ENCODE peak calls at places on chromosome 22, in nine cellular contexts. One of them, this sample, is unnamed. For H3K9me3, the result is how much of the 10 kb centered on the place peaks cover.

GRCh38 chr22:25930083-25930482 is 188.1 kb downstream of the MYO18B start:
- DNase-seq in GM23248: no peak
- DNase-seq in SJSA1: no peak
- DNase-seq in cardiac muscle cell: no peak
- DNase-seq in upper lobe of left lung: no peak
- DNase-seq in right cardiac atrium: no peak
- DNase-seq in heart left ventricle: no peak
- DNase-seq in prostate gland: no peak
- DNase-seq in right atrium auricular region: no peak
- DNase-seq in this sample: no peak

GRCh38 chr22:45565171-45565570 is 62.5 kb downstream of the FBLN1 start:
- DNase-seq in heart left ventricle: no peak
- DNase-seq in upper lobe of left lung: no peak
- DNase-seq in GM23248: no peak
- DNase-seq in prostate gland: no peak
- DNase-seq in cardiac muscle cell: no peak
- DNase-seq in right cardiac atrium: peak
- DNase-seq in right atrium auricular region: no peak
- DNase-seq in SJSA1: no peak
- DNase-seq in this sample: no peak

GRCh38 chr22:40238425-40239344 is 61.0 kb downstream of the TNRC6B start:
- DNase-seq in heart left ventricle: no peak
- DNase-seq in cardiac muscle cell: no peak
- DNase-seq in upper lobe of left lung: peak
- DNase-seq in right atrium auricular region: peak
- DNase-seq in prostate gland: peak
- DNase-seq in SJSA1: peak
- DNase-seq in right cardiac atrium: no peak
- DNase-seq in GM23248: peak
- DNase-seq in this sample: no peak

GRCh38 chr22:38012604-38013072 is 28.3 kb upstream of the SOX10 start:
- DNase-seq in SJSA1: no peak
- DNase-seq in cardiac muscle cell: no peak
- DNase-seq in prostate gland: no peak
- DNase-seq in upper lobe of left lung: no peak
- DNase-seq in heart left ventricle: no peak
- DNase-seq in GM23248: peak
- DNase-seq in right atrium auricular region: no peak
- DNase-seq in right cardiac atrium: no peak
- DNase-seq in this sample: no peak

GRCh38 chr22:25054943-25055511 is 102.5 kb downstream of the KIAA1671 start:
- DNase-seq in right cardiac atrium: no peak
- DNase-seq in SJSA1: no peak
- DNase-seq in heart left ventricle: no peak
- DNase-seq in prostate gland: no peak
- DNase-seq in GM23248: peak
- DNase-seq in upper lobe of left lung: no peak
- DNase-seq in cardiac muscle cell: no peak
- DNase-seq in right atrium auricular region: no peak
- DNase-seq in this sample: no peak

GRCh38 chr22:17234144-17234623 is 14.9 kb upstream of the ADA2 start:
- DNase-seq in heart left ventricle: no peak
- DNase-seq in right atrium auricular region: no peak
- DNase-seq in prostate gland: no peak
- DNase-seq in upper lobe of left lung: no peak
- DNase-seq in cardiac muscle cell: no peak
- DNase-seq in right cardiac atrium: no peak
- DNase-seq in GM23248: peak
- DNase-seq in SJSA1: no peak
- DNase-seq in this sample: no peak

GRCh38 chr22:50469377-50470305 is 5.2 kb downstream of the SBF1 start:
- DNase-seq in right cardiac atrium: peak
- DNase-seq in prostate gland: peak
- DNase-seq in SJSA1: peak
- DNase-seq in GM23248: peak
- DNase-seq in cardiac muscle cell: no peak
- DNase-seq in heart left ventricle: no peak
- DNase-seq in upper lobe of left lung: peak
- DNase-seq in right atrium auricular region: no peak
- DNase-seq in this sample: peak

GRCh38 chr22:27474711-27475547 is 326.6 kb downstream of the MN1 start:
- DNase-seq in heart left ventricle: no peak
- DNase-seq in SJSA1: peak
- DNase-seq in GM23248: peak
- DNase-seq in cardiac muscle cell: no peak
- DNase-seq in right cardiac atrium: no peak
- DNase-seq in right atrium auricular region: no peak
- DNase-seq in prostate gland: peak
- DNase-seq in upper lobe of left lung: no peak
- DNase-seq in this sample: no peak

GRCh38 chr22:35596821-35597220 is 20.3 kb downstream of the MB start:
- DNase-seq in cardiac muscle cell: peak
- DNase-seq in right atrium auricular region: no peak
- DNase-seq in right cardiac atrium: peak
- DNase-seq in heart left ventricle: peak
- DNase-seq in prostate gland: no peak
- DNase-seq in GM23248: no peak
- DNase-seq in SJSA1: no peak
- DNase-seq in upper lobe of left lung: no peak
- DNase-seq in this sample: no peak

GRCh38 chr22:28799834-28800307 is 498 bp downstream of the XBP1 start:
- DNase-seq in prostate gland: no peak
- DNase-seq in upper lobe of left lung: peak
- DNase-seq in right atrium auricular region: peak
- DNase-seq in right cardiac atrium: peak
- DNase-seq in heart left ventricle: peak
- DNase-seq in SJSA1: peak
- DNase-seq in cardiac muscle cell: peak
- DNase-seq in GM23248: peak
- DNase-seq in this sample: peak

GRCh38 chr22:26086359-26086758 is 82.9 kb upstream of the SEZ6L start:
- DNase-seq in upper lobe of left lung: no peak
- DNase-seq in heart left ventricle: no peak
- DNase-seq in right atrium auricular region: no peak
- DNase-seq in SJSA1: no peak
- DNase-seq in prostate gland: no peak
- DNase-seq in cardiac muscle cell: no peak
- DNase-seq in GM23248: peak
- DNase-seq in right cardiac atrium: no peak
- DNase-seq in this sample: no peak

GRCh38 chr22:49011379-49011768 is 816.3 kb downstream of the BRD1 start:
- DNase-seq in right cardiac atrium: no peak
- DNase-seq in SJSA1: no peak
- DNase-seq in prostate gland: no peak
- DNase-seq in cardiac muscle cell: no peak
- DNase-seq in GM23248: no peak
- DNase-seq in upper lobe of left lung: peak
- DNase-seq in heart left ventricle: no peak
- DNase-seq in right atrium auricular region: no peak
- DNase-seq in this sample: no peak

GRCh38 chr22:49008682-49009235 is 818.9 kb downstream of the BRD1 start:
- DNase-seq in right cardiac atrium: peak
- DNase-seq in prostate gland: peak
- DNase-seq in upper lobe of left lung: no peak
- DNase-seq in cardiac muscle cell: no peak
- DNase-seq in GM23248: no peak
- DNase-seq in SJSA1: no peak
- DNase-seq in heart left ventricle: no peak
- DNase-seq in right atrium auricular region: peak
- DNase-seq in this sample: no peak

GRCh38 chr22:49010086-49010863 is 817.4 kb downstream of the BRD1 start:
- DNase-seq in upper lobe of left lung: no peak
- DNase-seq in cardiac muscle cell: no peak
- DNase-seq in GM23248: no peak
- DNase-seq in prostate gland: no peak
- DNase-seq in right atrium auricular region: peak
- DNase-seq in heart left ventricle: no peak
- DNase-seq in right cardiac atrium: no peak
- DNase-seq in SJSA1: no peak
- DNase-seq in this sample: no peak

GRCh38 chr22:49010901-49011300 is 816.8 kb downstream of the BRD1 start:
- DNase-seq in upper lobe of left lung: peak
- DNase-seq in GM23248: no peak
- DNase-seq in SJSA1: no peak
- DNase-seq in cardiac muscle cell: no peak
- DNase-seq in right cardiac atrium: no peak
- DNase-seq in prostate gland: no peak
- DNase-seq in heart left ventricle: no peak
- DNase-seq in right atrium auricular region: peak
- DNase-seq in this sample: no peak

DNA sequence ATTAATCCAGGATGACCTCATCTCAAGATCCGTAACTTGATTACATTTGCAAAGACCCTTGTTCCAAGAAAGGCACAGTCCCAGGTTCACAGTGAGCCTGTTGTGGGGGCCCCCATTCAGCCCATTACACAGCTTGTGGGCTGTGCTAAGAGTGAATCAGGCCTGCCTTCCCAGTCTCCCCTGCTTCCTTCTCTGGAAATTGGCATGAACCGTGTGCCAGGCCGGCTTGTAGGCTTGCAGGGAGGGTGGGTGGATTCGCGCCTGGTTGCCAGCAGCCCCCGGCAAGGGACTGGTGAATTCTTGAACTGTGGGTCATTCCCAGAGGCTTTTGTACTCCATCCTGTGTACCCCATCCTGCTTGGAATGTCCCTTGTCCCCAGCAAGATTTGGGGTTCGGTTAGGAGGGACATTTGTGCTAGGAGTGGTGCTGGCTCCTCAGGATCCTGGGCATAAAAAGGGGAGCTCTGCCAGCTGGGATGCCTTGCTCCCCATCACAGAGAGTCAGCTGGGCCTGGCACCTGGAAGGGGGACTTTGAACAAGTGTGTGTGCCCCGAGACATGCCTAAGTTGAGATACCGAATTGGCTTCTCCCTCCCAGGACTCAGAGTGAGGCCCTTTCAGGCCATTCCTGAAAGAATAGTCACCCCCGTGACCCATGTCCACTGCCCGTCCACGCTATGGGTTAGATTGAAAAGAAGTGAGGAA is 818.2 kb downstream of the BRD1 start:
- DNase-seq in upper lobe of left lung: no peak
- DNase-seq in GM23248: no peak
- DNase-seq in cardiac muscle cell: no peak
- DNase-seq in right cardiac atrium: no peak
- DNase-seq in SJSA1: no peak
- DNase-seq in prostate gland: no peak
- DNase-seq in right atrium auricular region: peak
- DNase-seq in heart left ventricle: no peak
- DNase-seq in this sample: no peak
- H3K9me3 ChIP-seq in upper lobe of left lung: under half
- H3K9me3 ChIP-seq in GM23248: under half
- H3K9me3 ChIP-seq in cardiac muscle cell: under half
- H3K9me3 ChIP-seq in right cardiac atrium: under half
- H3K9me3 ChIP-seq in SJSA1: under half
- H3K9me3 ChIP-seq in prostate gland: under half
- H3K9me3 ChIP-seq in right atrium auricular region: under half
- H3K9me3 ChIP-seq in heart left ventricle: under half
- H3K9me3 ChIP-seq in this sample: under half

GRCh38 chr22:49101873-49102272 is 725.8 kb downstream of the BRD1 start:
- DNase-seq in cardiac muscle cell: no peak
- DNase-seq in right cardiac atrium: no peak
- DNase-seq in SJSA1: no peak
- DNase-seq in right atrium auricular region: no peak
- DNase-seq in heart left ventricle: no peak
- DNase-seq in prostate gland: no peak
- DNase-seq in GM23248: no peak
- DNase-seq in upper lobe of left lung: no peak
- DNase-seq in this sample: no peak
- H3K9me3 ChIP-seq in cardiac muscle cell: under half
- H3K9me3 ChIP-seq in right cardiac atrium: under half
- H3K9me3 ChIP-seq in SJSA1: under half
- H3K9me3 ChIP-seq in right atrium auricular region: under half
- H3K9me3 ChIP-seq in heart left ventricle: under half
- H3K9me3 ChIP-seq in prostate gland: under half
- H3K9me3 ChIP-seq in GM23248: under half
- H3K9me3 ChIP-seq in upper lobe of left lung: under half
- H3K9me3 ChIP-seq in this sample: under half

DNA sequence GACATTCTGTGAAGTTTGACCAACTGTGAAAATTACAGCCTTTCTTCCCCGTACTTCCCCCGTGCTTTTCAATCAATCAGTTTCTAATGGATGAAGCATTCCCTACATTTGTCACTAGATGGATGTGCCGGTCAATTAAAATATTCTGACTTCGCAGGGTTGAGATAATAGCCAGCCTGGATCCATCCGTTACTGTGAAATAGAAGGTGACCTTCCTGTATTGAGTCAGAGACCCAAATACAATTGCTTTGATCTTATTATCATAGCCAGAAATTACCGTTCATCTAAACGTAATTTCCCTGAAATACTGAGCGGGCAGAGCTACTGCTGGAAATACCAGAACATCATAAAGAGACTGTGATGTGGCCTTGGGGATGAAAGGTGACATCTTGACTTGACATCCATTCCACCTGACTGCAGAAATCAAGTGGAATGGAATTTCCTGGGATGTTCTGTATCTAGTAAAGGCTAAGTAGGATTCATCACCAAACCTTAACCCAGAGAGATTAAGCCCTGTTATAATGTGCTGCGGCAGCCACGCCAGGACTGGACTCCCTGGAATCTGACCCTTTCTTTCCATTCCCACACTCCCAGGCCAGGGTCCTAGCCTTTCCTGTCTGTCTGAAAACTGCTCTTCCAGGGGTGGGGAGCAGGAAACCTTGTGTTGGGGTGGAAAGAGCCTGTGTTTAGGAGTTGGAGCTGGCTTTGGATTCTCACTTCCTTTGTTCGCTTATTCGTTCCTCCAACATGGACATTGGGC is 20.9 kb upstream of the PARVB start:
- DNase-seq in upper lobe of left lung: no peak
- DNase-seq in GM23248: no peak
- DNase-seq in heart left ventricle: no peak
- DNase-seq in right cardiac atrium: no peak
- DNase-seq in SJSA1: no peak
- DNase-seq in prostate gland: no peak
- DNase-seq in cardiac muscle cell: no peak
- DNase-seq in right atrium auricular region: no peak
- DNase-seq in this sample: no peak
- H3K9me3 ChIP-seq in upper lobe of left lung: under half
- H3K9me3 ChIP-seq in GM23248: under half
- H3K9me3 ChIP-seq in heart left ventricle: under half
- H3K9me3 ChIP-seq in right cardiac atrium: under half
- H3K9me3 ChIP-seq in SJSA1: under half
- H3K9me3 ChIP-seq in prostate gland: under half
- H3K9me3 ChIP-seq in cardiac muscle cell: under half
- H3K9me3 ChIP-seq in right atrium auricular region: under half
- H3K9me3 ChIP-seq in this sample: under half

DNA sequence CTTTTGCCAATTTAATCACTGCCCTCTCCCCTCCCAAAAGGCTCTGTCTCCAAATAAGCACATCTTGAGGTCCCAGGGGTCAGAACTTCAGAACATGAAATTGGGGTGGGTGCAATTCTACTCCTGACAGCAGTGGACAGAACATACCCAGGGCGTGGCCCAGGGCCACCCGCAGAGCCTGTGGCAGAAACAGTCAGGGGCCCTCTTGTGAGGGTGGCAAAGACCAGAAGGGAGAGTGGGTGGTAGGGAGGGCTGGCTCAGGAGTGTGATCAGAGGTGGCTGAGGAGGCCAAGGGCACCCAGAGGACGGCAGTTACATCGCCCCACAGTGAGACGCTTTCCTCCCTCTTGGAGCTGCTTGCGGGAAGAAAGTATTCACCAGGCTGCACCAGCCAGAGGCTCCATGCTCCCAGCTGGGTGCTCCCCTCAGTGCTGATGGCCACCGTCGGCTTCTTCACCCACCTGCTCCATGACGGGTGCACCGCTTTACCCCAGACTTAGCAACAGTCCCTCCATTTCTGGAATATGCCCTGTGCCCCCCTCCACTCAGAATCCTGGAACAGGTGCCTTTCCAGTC is 1388.0 kb downstream of the BRD1 start:
- DNase-seq in prostate gland: no peak
- DNase-seq in right cardiac atrium: peak
- DNase-seq in upper lobe of left lung: no peak
- DNase-seq in heart left ventricle: no peak
- DNase-seq in GM23248: no peak
- DNase-seq in SJSA1: peak
- DNase-seq in cardiac muscle cell: no peak
- DNase-seq in right atrium auricular region: no peak
- DNase-seq in this sample: no peak
- H3K9me3 ChIP-seq in prostate gland: under half
- H3K9me3 ChIP-seq in right cardiac atrium: under half
- H3K9me3 ChIP-seq in upper lobe of left lung: under half
- H3K9me3 ChIP-seq in heart left ventricle: under half
- H3K9me3 ChIP-seq in GM23248: under half
- H3K9me3 ChIP-seq in SJSA1: under half
- H3K9me3 ChIP-seq in cardiac muscle cell: under half
- H3K9me3 ChIP-seq in right atrium auricular region: under half
- H3K9me3 ChIP-seq in this sample: under half